ENCODE peak calls at places on chromosome 15, in five cellular contexts. One of them, this sample, is unnamed.

GRCh38 chr15:42133892-42134502 is 22.4 kb downstream of the PLA2G4F start:
- DNase-seq in CD8-positive, alpha-beta T cell: peak; percentile 55
- DNase-seq in heart right ventricle: no peak
- DNase-seq in cardiac muscle cell: peak; percentile 58
- DNase-seq in hepatocyte: peak; percentile 42
- DNase-seq in this sample: no peak

GRCh38 chr15:63013052-63013808 is 29.3 kb upstream of the TPM1 start:
- DNase-seq in CD8-positive, alpha-beta T cell: no peak
- DNase-seq in heart right ventricle: no peak
- DNase-seq in cardiac muscle cell: no peak
- DNase-seq in hepatocyte: no peak
- DNase-seq in this sample: no peak

GRCh38 chr15:69164807-69165636 is 4.6 kb downstream of the GLCE start:
- DNase-seq in CD8-positive, alpha-beta T cell: no peak
- DNase-seq in heart right ventricle: no peak
- DNase-seq in cardiac muscle cell: no peak
- DNase-seq in hepatocyte: no peak
- DNase-seq in this sample: no peak

GRCh38 chr15:64092075-64092820 is 1.4 kb downstream of the CIAO2A start:
- DNase-seq in CD8-positive, alpha-beta T cell: no peak
- DNase-seq in heart right ventricle: no peak
- DNase-seq in cardiac muscle cell: no peak
- DNase-seq in hepatocyte: no peak
- DNase-seq in this sample: no peak

GRCh38 chr15:100764778-100765457 is 114.7 kb upstream of the ALDH1A3 start:
- DNase-seq in CD8-positive, alpha-beta T cell: no peak
- DNase-seq in heart right ventricle: no peak
- DNase-seq in cardiac muscle cell: no peak
- DNase-seq in hepatocyte: peak; percentile 52
- DNase-seq in this sample: no peak

GRCh38 chr15:80615783-80616391 is 79.2 kb upstream of the ABHD17C start:
- DNase-seq in CD8-positive, alpha-beta T cell: no peak
- DNase-seq in heart right ventricle: peak; percentile 44
- DNase-seq in cardiac muscle cell: no peak
- DNase-seq in hepatocyte: peak; percentile 55
- DNase-seq in this sample: peak; percentile 46

GRCh38 chr15:95868450-95868849 is 462.1 kb upstream of the NR2F2 start:
- DNase-seq in CD8-positive, alpha-beta T cell: no peak
- DNase-seq in heart right ventricle: no peak
- DNase-seq in cardiac muscle cell: no peak
- DNase-seq in hepatocyte: no peak
- DNase-seq in this sample: no peak

GRCh38 chr15:48851956-48852355 is 26.0 kb upstream of the EID1 start:
- DNase-seq in CD8-positive, alpha-beta T cell: no peak
- DNase-seq in heart right ventricle: no peak
- DNase-seq in cardiac muscle cell: no peak
- DNase-seq in hepatocyte: no peak
- DNase-seq in this sample: no peak

GRCh38 chr15:44719293-44719999 is 8.1 kb downstream of the B2M start:
- DNase-seq in CD8-positive, alpha-beta T cell: peak; percentile 72
- DNase-seq in heart right ventricle: no peak
- DNase-seq in cardiac muscle cell: no peak
- DNase-seq in hepatocyte: no peak
- DNase-seq in this sample: no peak

GRCh38 chr15:42273900-42274692 is 863 bp upstream of the TMEM87A start:
- DNase-seq in CD8-positive, alpha-beta T cell: peak; percentile 74
- DNase-seq in heart right ventricle: peak; percentile 54
- DNase-seq in cardiac muscle cell: peak; percentile 18
- DNase-seq in hepatocyte: peak; percentile 50
- DNase-seq in this sample: no peak

GRCh38 chr15:71125831-71126453 is 10.7 kb downstream of the THSD4 start:
- DNase-seq in CD8-positive, alpha-beta T cell: no peak
- DNase-seq in heart right ventricle: no peak
- DNase-seq in cardiac muscle cell: no peak
- DNase-seq in hepatocyte: no peak
- DNase-seq in this sample: no peak

GRCh38 chr15:83413054-83413719 is 34.0 kb upstream of the SH3GL3 start:
- DNase-seq in CD8-positive, alpha-beta T cell: no peak
- DNase-seq in heart right ventricle: no peak
- DNase-seq in cardiac muscle cell: no peak
- DNase-seq in hepatocyte: no peak
- DNase-seq in this sample: no peak

GRCh38 chr15:49815937-49816336 is 195.1 kb downstream of the DTWD1 start:
- DNase-seq in CD8-positive, alpha-beta T cell: no peak
- DNase-seq in heart right ventricle: no peak
- DNase-seq in cardiac muscle cell: no peak
- DNase-seq in hepatocyte: peak; percentile 11
- DNase-seq in this sample: peak; percentile 63

GRCh38 chr15:69104050-69104750 is 56.2 kb upstream of the GLCE start:
- DNase-seq in CD8-positive, alpha-beta T cell: no peak
- DNase-seq in heart right ventricle: no peak
- DNase-seq in cardiac muscle cell: no peak
- DNase-seq in hepatocyte: no peak
- DNase-seq in this sample: no peak

GRCh38 chr15:70050447-70050846 is 47.3 kb downstream of the TLE3 start:
- DNase-seq in CD8-positive, alpha-beta T cell: no peak
- DNase-seq in heart right ventricle: no peak
- DNase-seq in cardiac muscle cell: no peak
- DNase-seq in hepatocyte: no peak
- DNase-seq in this sample: no peak

GRCh38 chr15:76799760-76800159 is 105.4 kb downstream of the SCAPER start:
- DNase-seq in CD8-positive, alpha-beta T cell: no peak
- DNase-seq in heart right ventricle: no peak
- DNase-seq in cardiac muscle cell: no peak
- DNase-seq in hepatocyte: no peak
- DNase-seq in this sample: no peak

GRCh38 chr15:58546635-58547627 is 115.1 kb downstream of the LIPC start:
- DNase-seq in CD8-positive, alpha-beta T cell: no peak
- DNase-seq in heart right ventricle: peak; percentile 76
- DNase-seq in cardiac muscle cell: peak; percentile 11
- DNase-seq in hepatocyte: no peak
- DNase-seq in this sample: peak; percentile 50

GRCh38 chr15:101126618-101127502 is 125.0 kb downstream of the CHSY1 start:
- DNase-seq in CD8-positive, alpha-beta T cell: peak; percentile 52
- DNase-seq in heart right ventricle: no peak
- DNase-seq in cardiac muscle cell: no peak
- DNase-seq in hepatocyte: no peak
- DNase-seq in this sample: no peak

GRCh38 chr15:100766225-100767001 is 113.2 kb upstream of the ALDH1A3 start:
- DNase-seq in CD8-positive, alpha-beta T cell: no peak
- DNase-seq in heart right ventricle: no peak
- DNase-seq in cardiac muscle cell: no peak
- DNase-seq in hepatocyte: no peak
- DNase-seq in this sample: no peak

GRCh38 chr15:68209272-68209671 is 4.1 kb upstream of the CALML4 start:
- DNase-seq in CD8-positive, alpha-beta T cell: no peak
- DNase-seq in heart right ventricle: no peak
- DNase-seq in cardiac muscle cell: no peak
- DNase-seq in hepatocyte: no peak
- DNase-seq in this sample: no peak

GRCh38 chr15:101479342-101479845 is 10.1 kb downstream of the PCSK6 start:
- DNase-seq in CD8-positive, alpha-beta T cell: no peak
- DNase-seq in heart right ventricle: no peak
- DNase-seq in cardiac muscle cell: no peak
- DNase-seq in hepatocyte: no peak
- DNase-seq in this sample: no peak

GRCh38 chr15:78438595-78439285 is 724 bp downstream of the IREB2 start:
- DNase-seq in CD8-positive, alpha-beta T cell: no peak
- DNase-seq in heart right ventricle: peak; percentile 21
- DNase-seq in cardiac muscle cell: peak; percentile 61
- DNase-seq in hepatocyte: peak; percentile 59
- DNase-seq in this sample: no peak
- TF ChIP-seq CTCF in CD8-positive, alpha-beta T cell: no peak
- TF ChIP-seq CTCF in heart right ventricle: peak; percentile 10
- TF ChIP-seq CTCF in cardiac muscle cell: peak; percentile 44
- TF ChIP-seq CTCF in hepatocyte: peak; percentile 24
- TF ChIP-seq CTCF in this sample: peak; percentile 55

DNA sequence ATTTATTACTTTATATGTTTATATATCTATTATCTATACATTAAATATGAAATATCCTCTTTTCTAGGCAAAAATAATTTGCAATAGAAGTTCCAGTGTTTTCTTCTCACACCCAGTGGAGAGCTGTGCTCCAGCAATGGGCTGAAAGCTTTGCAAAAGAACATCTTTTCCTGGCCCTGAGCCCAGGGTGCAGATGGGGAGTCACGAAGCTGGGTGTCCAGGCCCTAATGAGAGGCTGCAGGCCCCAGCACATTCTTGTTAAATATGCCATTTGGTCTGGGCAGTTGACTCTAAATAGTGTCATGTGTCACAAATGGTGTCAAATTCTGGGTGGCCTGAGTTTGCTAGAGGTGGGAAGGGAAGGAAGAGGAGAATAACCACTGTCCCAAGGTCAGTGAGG is 5.7 kb downstream of the NTRK3 start:
- DNase-seq in CD8-positive, alpha-beta T cell: no peak
- DNase-seq in heart right ventricle: no peak
- DNase-seq in cardiac muscle cell: no peak
- DNase-seq in hepatocyte: no peak
- DNase-seq in this sample: no peak
- H3K27me3 ChIP-seq in CD8-positive, alpha-beta T cell: peaks cover 5% of the 10 kb centered on the region
- H3K27me3 ChIP-seq in heart right ventricle: peaks cover 41% of the 10 kb centered on the region
- H3K27me3 ChIP-seq in cardiac muscle cell: peaks cover 41% of the 10 kb centered on the region
- H3K27me3 ChIP-seq in hepatocyte: peaks cover 30% of the 10 kb centered on the region
- H3K27me3 ChIP-seq in this sample: peaks cover 21% of the 10 kb centered on the region

GRCh38 chr15:89401636-89402252 is 67.1 kb upstream of the POLG start:
- DNase-seq in CD8-positive, alpha-beta T cell: no peak
- DNase-seq in heart right ventricle: no peak
- DNase-seq in cardiac muscle cell: no peak
- DNase-seq in hepatocyte: no peak
- DNase-seq in this sample: peak; percentile 9
- H3K4me3 ChIP-seq in CD8-positive, alpha-beta T cell: no peak overlapping the region
- H3K4me3 ChIP-seq in heart right ventricle: no peak overlapping the region
- H3K4me3 ChIP-seq in cardiac muscle cell: no peak overlapping the region
- H3K4me3 ChIP-seq in hepatocyte: no peak overlapping the region
- H3K4me3 ChIP-seq in this sample: no peak overlapping the region

GRCh38 chr15:98085003-98085639 is 124.6 kb downstream of the ARRDC4 start:
- DNase-seq in CD8-positive, alpha-beta T cell: no peak
- DNase-seq in heart right ventricle: peak; percentile 40
- DNase-seq in cardiac muscle cell: peak; percentile 67
- DNase-seq in hepatocyte: peak; percentile 75
- DNase-seq in this sample: no peak

DNA sequence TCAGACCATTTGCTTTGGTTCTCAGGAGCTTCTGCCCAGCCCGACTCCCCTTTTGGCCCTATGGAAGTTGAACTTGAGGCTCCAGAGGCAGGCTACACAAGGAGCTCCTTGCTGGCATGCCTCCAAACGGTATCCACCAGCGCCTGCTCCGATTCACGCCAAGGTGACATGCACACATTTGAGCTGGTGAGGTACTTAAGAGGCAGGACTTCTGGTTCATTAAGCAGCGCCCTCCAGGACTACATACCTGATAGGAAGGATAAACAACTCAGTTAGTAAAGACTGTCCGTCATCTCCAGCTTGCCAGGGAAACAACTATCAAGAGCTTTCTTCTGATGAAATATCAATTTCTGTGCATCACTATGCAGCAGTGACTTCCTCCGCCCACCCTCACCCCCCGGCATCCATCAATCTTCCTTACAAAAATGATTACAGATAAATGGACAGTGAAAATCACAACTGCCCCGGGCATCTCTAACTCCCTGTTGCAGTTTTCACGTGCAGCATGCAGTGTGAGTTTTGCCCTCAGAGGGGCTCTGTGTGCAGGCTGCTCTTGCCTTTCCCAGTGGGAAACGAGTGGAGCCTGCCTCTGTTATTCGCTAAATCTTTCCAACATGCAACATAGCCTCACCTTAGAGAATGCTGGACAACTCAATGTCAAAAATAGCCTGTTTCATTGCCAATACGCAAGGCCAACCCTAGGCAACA is 122.9 kb downstream of the ARRDC4 start:
- DNase-seq in CD8-positive, alpha-beta T cell: no peak
- DNase-seq in heart right ventricle: no peak
- DNase-seq in cardiac muscle cell: peak; percentile 13
- DNase-seq in hepatocyte: no peak
- DNase-seq in this sample: no peak
- TF ChIP-seq CTCF in CD8-positive, alpha-beta T cell: no peak
- TF ChIP-seq CTCF in heart right ventricle: no peak
- TF ChIP-seq CTCF in cardiac muscle cell: no peak
- TF ChIP-seq CTCF in hepatocyte: peak; percentile 2
- TF ChIP-seq CTCF in this sample: no peak

GRCh38 chr15:78626611-78627010 is 5.8 kb upstream of the CHRNA3 start:
- DNase-seq in CD8-positive, alpha-beta T cell: no peak
- DNase-seq in heart right ventricle: no peak
- DNase-seq in cardiac muscle cell: no peak
- DNase-seq in hepatocyte: no peak
- DNase-seq in this sample: no peak
- H3K27me3 ChIP-seq in CD8-positive, alpha-beta T cell: peaks cover 5% of the 10 kb centered on the region
- H3K27me3 ChIP-seq in heart right ventricle: peaks cover 26% of the 10 kb centered on the region
- H3K27me3 ChIP-seq in cardiac muscle cell: peaks cover 14% of the 10 kb centered on the region
- H3K27me3 ChIP-seq in hepatocyte: peaks cover 45% of the 10 kb centered on the region
- H3K27me3 ChIP-seq in this sample: peaks cover 26% of the 10 kb centered on the region

GRCh38 chr15:27694506-27695077 is 404.5 kb downstream of the OCA2 start:
- DNase-seq in CD8-positive, alpha-beta T cell: no peak
- DNase-seq in heart right ventricle: no peak
- DNase-seq in cardiac muscle cell: peak; percentile 55
- DNase-seq in hepatocyte: peak; percentile 31
- DNase-seq in this sample: no peak

GRCh38 chr15:27686376-27686775 is 412.7 kb downstream of the OCA2 start:
- DNase-seq in CD8-positive, alpha-beta T cell: no peak
- DNase-seq in heart right ventricle: no peak
- DNase-seq in cardiac muscle cell: no peak
- DNase-seq in hepatocyte: no peak
- DNase-seq in this sample: no peak

GRCh38 chr15:27692438-27692837 is 406.7 kb downstream of the OCA2 start:
- DNase-seq in CD8-positive, alpha-beta T cell: no peak
- DNase-seq in heart right ventricle: no peak
- DNase-seq in cardiac muscle cell: no peak
- DNase-seq in hepatocyte: no peak
- DNase-seq in this sample: no peak

GRCh38 chr15:27686971-27687370 is 412.1 kb downstream of the OCA2 start:
- DNase-seq in CD8-positive, alpha-beta T cell: no peak
- DNase-seq in heart right ventricle: no peak
- DNase-seq in cardiac muscle cell: no peak
- DNase-seq in hepatocyte: no peak
- DNase-seq in this sample: no peak

DNA sequence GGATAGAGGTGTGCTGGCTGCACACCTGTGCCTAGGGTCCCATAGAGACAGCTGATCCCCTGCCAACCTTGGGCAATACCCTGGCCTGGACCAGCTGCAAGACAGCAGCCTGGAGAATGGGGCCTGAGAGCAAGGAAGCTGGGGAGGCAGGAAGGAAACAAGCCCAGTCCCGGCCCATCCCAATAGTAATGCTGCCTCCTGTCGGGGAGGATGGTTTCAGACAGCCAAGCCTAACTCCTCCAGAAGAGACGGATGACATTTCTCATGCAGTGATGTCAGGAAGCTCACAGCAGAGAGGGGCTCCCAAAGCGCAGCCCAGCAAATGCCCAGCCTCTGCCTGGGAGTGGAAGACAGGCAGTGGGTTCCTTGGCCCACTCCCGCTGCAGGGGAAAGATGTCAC is 408.8 kb downstream of the OCA2 start:
- DNase-seq in CD8-positive, alpha-beta T cell: no peak
- DNase-seq in heart right ventricle: no peak
- DNase-seq in cardiac muscle cell: no peak
- DNase-seq in hepatocyte: no peak
- DNase-seq in this sample: no peak
- H3K4me3 ChIP-seq in CD8-positive, alpha-beta T cell: no peak overlapping the region
- H3K4me3 ChIP-seq in heart right ventricle: no peak overlapping the region
- H3K4me3 ChIP-seq in cardiac muscle cell: no peak overlapping the region
- H3K4me3 ChIP-seq in hepatocyte: no peak overlapping the region
- H3K4me3 ChIP-seq in this sample: no peak overlapping the region